ENCODE peak calls at places on chromosome 18, in seven cellular contexts. Y, V, L, U, O, H and A are unnamed samples.

GRCh38 chr18:28086530-28087172 is 90.3 kb downstream of the CDH2 start:
- DNase-seq in O (peak; percentile 68), H (no peak), U (no peak), L (no peak), V (no peak), Y (peak; percentile 43), A (no peak)

GRCh38 chr18:21327101-21327500 is 85.1 kb downstream of the GREB1L start:
- DNase-seq in V (no peak), Y (no peak), H (no peak), U (no peak), O (no peak), L (no peak), A (no peak)

GRCh38 chr18:52875711-52876110 is 535.7 kb downstream of the DCC start:
- DNase-seq in Y (no peak), U (no peak), L (no peak), H (no peak), V (no peak), O (no peak), A (no peak)

GRCh38 chr18:68394705-68395104 is 320.2 kb downstream of the TMX3 start:
- DNase-seq in Y (peak; percentile 20), U (no peak), O (peak; percentile 21), V (no peak), L (no peak), H (no peak), A (no peak)

GRCh38 chr18:39173022-39173421 is 1607.4 kb upstream of the CELF4 start:
- DNase-seq in Y (no peak), V (no peak), L (no peak), O (no peak), U (no peak), H (no peak), A (no peak)

GRCh38 chr18:59675346-59675745 is 21.9 kb downstream of the CCBE1 start:
- DNase-seq in H (no peak), V (no peak), L (no peak), U (no peak), Y (no peak), O (no peak), A (no peak)

GRCh38 chr18:59453468-59453961 is 94.5 kb upstream of the LMAN1 start:
- DNase-seq in Y (no peak), O (no peak), U (no peak), L (no peak), V (no peak), H (no peak), A (no peak)

GRCh38 chr18:26802330-26803200 is 62.9 kb downstream of the AQP4 start:
- DNase-seq in O (no peak), L (no peak), V (no peak), U (no peak), Y (no peak), H (no peak), A (no peak)

GRCh38 chr18:37299471-37300304 is 265.9 kb downstream of the CELF4 start:
- DNase-seq in Y (peak; percentile 97), H (peak; percentile 85), U (peak; percentile 77), O (peak; percentile 93), L (peak; percentile 86), V (peak; percentile 93), A (no peak)

GRCh38 chr18:59900222-59901128 is 679 bp downstream of the PMAIP1 start:
- DNase-seq in Y (peak; percentile 88), U (peak; percentile 27), O (peak; percentile 85), V (no peak), L (no peak), H (peak; percentile 44), A (peak; percentile 46)

GRCh38 chr18:69755856-69756496 is 191.7 kb downstream of the CD226 start:
- DNase-seq in H (no peak), O (no peak), L (no peak), U (no peak), Y (no peak), V (no peak), A (no peak)

GRCh38 chr18:29925566-29925965 is 1117.0 kb downstream of the DSC3 start:
- DNase-seq in U (no peak), V (no peak), L (no peak), H (no peak), O (no peak), Y (no peak), A (no peak)

GRCh38 chr18:43780782-43781340 is 503.6 kb upstream of the SYT4 start:
- DNase-seq in O (peak; percentile 29), H (no peak), L (no peak), U (no peak), Y (peak; percentile 54), V (no peak), A (no peak)

GRCh38 chr18:58691256-58691655 is 20.0 kb downstream of the MALT1 start:
- DNase-seq in O (no peak), H (no peak), Y (no peak), L (no peak), V (no peak), U (no peak), A (no peak)

GRCh38 chr18:73749304-73749703 is 398.3 kb downstream of the FBXO15 start:
- DNase-seq in H (no peak), Y (no peak), O (no peak), L (no peak), V (no peak), U (no peak), A (no peak)

GRCh38 chr18:6571239-6571602 is 156.5 kb upstream of the L3MBTL4 start:
- DNase-seq in L (no peak), V (no peak), Y (no peak), H (no peak), O (no peak), U (no peak), A (no peak)
- TF ChIP-seq CTCF in L (no peak), V (no peak), Y (no peak), H (no peak), O (no peak), U (no peak), A (no peak)

GRCh38 chr18:24540896-24541295 is 80.5 kb downstream of the HRH4 start:
- DNase-seq in O (no peak), L (no peak), V (no peak), U (no peak), H (no peak), Y (no peak), A (no peak)

GRCh38 chr18:24544949-24545348 is 84.5 kb downstream of the HRH4 start:
- DNase-seq in U (no peak), L (no peak), H (no peak), V (no peak), O (no peak), Y (no peak), A (no peak)

GRCh38 chr18:24546304-24546703 is 85.9 kb downstream of the HRH4 start:
- DNase-seq in U (no peak), V (no peak), O (no peak), Y (peak; percentile 19), L (no peak), H (no peak), A (no peak)

GRCh38 chr18:24543408-24544140 is 83.1 kb downstream of the HRH4 start:
- DNase-seq in U (no peak), H (no peak), O (no peak), V (no peak), L (no peak), Y (no peak), A (no peak)

DNA sequence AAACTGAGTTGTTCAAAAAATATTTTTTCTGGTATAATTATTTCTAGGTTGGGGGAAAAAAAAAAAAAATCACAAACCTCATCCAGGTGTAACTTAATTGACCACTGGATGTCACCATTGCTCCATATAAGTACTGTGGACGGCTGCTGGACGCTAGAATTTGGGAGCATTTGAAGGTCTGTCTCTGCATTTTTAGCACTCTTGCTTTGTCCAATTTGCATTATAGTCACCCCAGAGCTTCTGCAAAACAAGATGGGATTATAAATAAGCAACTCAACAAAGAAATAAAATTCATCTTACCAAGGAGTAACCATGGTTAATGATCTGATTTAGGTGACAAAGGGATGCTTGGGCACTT is 83.7 kb downstream of the HRH4 start:
- DNase-seq in Y (peak; percentile 33), H (no peak), O (peak; percentile 40), L (no peak), U (no peak), V (no peak), A (no peak)
- TF ChIP-seq CTCF in Y (peak; percentile 26), H (no peak), O (peak; percentile 62), L (peak; percentile 41), U (no peak), V (no peak), A (no peak)

GRCh38 chr18:10131783-10132381 is 218.1 kb downstream of the VAPA start:
- DNase-seq in U (peak; percentile 39), V (peak; percentile 44), L (no peak), O (no peak), H (no peak), Y (no peak), A (no peak)

GRCh38 chr18:10133516-10133915 is 219.7 kb downstream of the VAPA start:
- DNase-seq in L (no peak), Y (no peak), V (no peak), H (no peak), U (no peak), O (no peak), A (no peak)

GRCh38 chr18:10128906-10129305 is 215.1 kb downstream of the VAPA start:
- DNase-seq in H (no peak), O (no peak), U (no peak), L (no peak), V (no peak), Y (no peak), A (no peak)

GRCh38 chr18:10130626-10131025 is 216.8 kb downstream of the VAPA start:
- DNase-seq in V (no peak), U (no peak), Y (no peak), H (no peak), L (no peak), O (no peak), A (no peak)

DNA sequence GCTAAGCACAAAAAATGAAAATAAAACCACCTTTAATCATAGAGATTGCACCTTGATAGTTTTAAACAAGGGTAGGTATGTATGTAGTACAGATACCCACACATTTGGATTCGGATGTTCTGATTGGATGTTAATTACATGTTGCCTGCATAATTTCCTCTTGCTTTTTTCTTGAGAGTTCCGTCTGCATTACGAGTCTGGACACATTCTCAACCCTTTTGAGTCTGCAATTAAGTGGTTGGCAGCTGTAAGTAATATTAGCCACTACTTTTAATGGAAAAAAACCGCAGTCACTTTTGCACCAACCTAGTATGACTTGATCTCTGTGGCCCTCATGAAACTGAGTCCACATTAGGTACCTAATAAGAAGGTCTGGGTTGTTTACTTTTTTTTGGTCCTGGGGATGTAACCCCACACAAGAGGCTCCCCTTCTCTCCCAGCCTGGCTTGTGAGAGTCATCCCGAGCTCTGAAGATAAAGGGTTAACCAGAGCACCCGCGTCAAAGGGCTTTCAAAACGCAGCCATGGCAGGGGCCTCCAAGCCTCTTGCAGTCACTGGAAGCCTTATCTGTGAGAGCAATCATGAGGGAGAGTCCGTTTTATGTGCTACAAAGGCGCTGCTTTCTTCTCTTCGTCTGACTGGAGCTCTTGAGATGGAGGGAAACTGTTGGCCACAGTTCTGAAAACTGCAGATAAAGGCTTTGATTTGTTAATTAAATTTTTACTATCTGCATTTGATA is 217.4 kb downstream of the VAPA start:
- DNase-seq in H (no peak), V (no peak), Y (no peak), L (no peak), U (no peak), O (no peak), A (no peak)
- TF ChIP-seq CTCF in H (no peak), V (no peak), Y (no peak), L (no peak), U (no peak), O (no peak), A (no peak)

GRCh38 chr18:24428709-24429108 is 2.2 kb downstream of the IMPACT start:
- DNase-seq in V (no peak), O (no peak), Y (no peak), U (no peak), H (no peak), L (no peak), A (no peak)
- TF ChIP-seq CTCF in V (no peak), O (no peak), Y (no peak), U (no peak), H (no peak), L (no peak), A (no peak)